ENCODE peak calls at places on chromosomes 6 and 20, in four cellular contexts. One of them, this sample, is unnamed.

GRCh38 chr20:58173930-58174707 is 54.3 kb downstream of the ANKRD60 start:
- DNase-seq in A549: no peak
- DNase-seq in K562: no peak
- DNase-seq in HepG2: no peak
- DNase-seq in this sample: no peak

GRCh38 chr6:123016431-123017110 is 20.5 kb downstream of the CLVS2 start:
- DNase-seq in HepG2: no peak
- DNase-seq in K562: no peak
- DNase-seq in A549: no peak
- DNase-seq in this sample: no peak

GRCh38 chr6:90835584-90836212 is 248.8 kb upstream of the MAP3K7 start:
- DNase-seq in K562: no peak
- DNase-seq in HepG2: no peak
- DNase-seq in A549: no peak
- DNase-seq in this sample: no peak

GRCh38 chr6:32108094-32108627 is 977 bp downstream of the TNXB start:
- DNase-seq in HepG2: no peak
- DNase-seq in K562: peak
- DNase-seq in A549: no peak
- DNase-seq in this sample: no peak

GRCh38 chr6:69392745-69393144 is 404.1 kb downstream of the LMBRD1 start:
- DNase-seq in HepG2: no peak
- DNase-seq in A549: no peak
- DNase-seq in K562: no peak
- DNase-seq in this sample: no peak

GRCh38 chr6:10400330-10400729 is 14.5 kb downstream of the TFAP2A start:
- DNase-seq in A549: no peak
- DNase-seq in HepG2: no peak
- DNase-seq in K562: no peak
- DNase-seq in this sample: no peak

GRCh38 chr20:45061244-45061643 is 39.7 kb downstream of the KCNS1 start:
- DNase-seq in A549: peak
- DNase-seq in HepG2: no peak
- DNase-seq in K562: no peak
- DNase-seq in this sample: no peak

GRCh38 chr6:170205534-170206316 is 85.2 kb downstream of the DLL1 start:
- DNase-seq in HepG2: no peak
- DNase-seq in A549: no peak
- DNase-seq in K562: no peak
- DNase-seq in this sample: no peak

GRCh38 chr20:1185316-1185741 is 548 bp upstream of the TMEM74B start:
- DNase-seq in A549: no peak
- DNase-seq in HepG2: no peak
- DNase-seq in K562: peak
- DNase-seq in this sample: peak

GRCh38 chr20:44961868-44962267 is 1.7 kb upstream of the TOMM34 start:
- DNase-seq in HepG2: peak
- DNase-seq in A549: no peak
- DNase-seq in K562: no peak
- DNase-seq in this sample: no peak

GRCh38 chr6:116955773-116956172 is 78.7 kb downstream of the RFX6 start:
- DNase-seq in K562: no peak
- DNase-seq in HepG2: no peak
- DNase-seq in A549: no peak
- DNase-seq in this sample: no peak

GRCh38 chr20:25863536-25864325 is 167.1 kb upstream of the ZNF337 start:
- DNase-seq in A549: no peak
- DNase-seq in HepG2: peak
- DNase-seq in K562: no peak
- DNase-seq in this sample: no peak

GRCh38 chr6:12012231-12012565 is at the start of gene HIVEP1:
- DNase-seq in HepG2: no peak
- DNase-seq in A549: no peak
- DNase-seq in K562: peak
- DNase-seq in this sample: peak

GRCh38 chr6:3194535-3195376 is 32.7 kb downstream of the TUBB2B start:
- DNase-seq in K562: no peak
- DNase-seq in A549: no peak
- DNase-seq in HepG2: no peak
- DNase-seq in this sample: no peak

GRCh38 chr6:166672624-166673165 is 45.6 kb upstream of the RPS6KA2 start:
- DNase-seq in HepG2: no peak
- DNase-seq in A549: no peak
- DNase-seq in K562: no peak
- DNase-seq in this sample: no peak

GRCh38 chr20:32359633-32360332 is 1.7 kb downstream of the ASXL1 start:
- DNase-seq in A549: no peak
- DNase-seq in K562: no peak
- DNase-seq in HepG2: no peak
- DNase-seq in this sample: no peak

GRCh38 chr20:20089939-20090338 is 37.6 kb downstream of the CFAP61 start:
- DNase-seq in K562: no peak
- DNase-seq in HepG2: no peak
- DNase-seq in A549: no peak
- DNase-seq in this sample: no peak

DNA sequence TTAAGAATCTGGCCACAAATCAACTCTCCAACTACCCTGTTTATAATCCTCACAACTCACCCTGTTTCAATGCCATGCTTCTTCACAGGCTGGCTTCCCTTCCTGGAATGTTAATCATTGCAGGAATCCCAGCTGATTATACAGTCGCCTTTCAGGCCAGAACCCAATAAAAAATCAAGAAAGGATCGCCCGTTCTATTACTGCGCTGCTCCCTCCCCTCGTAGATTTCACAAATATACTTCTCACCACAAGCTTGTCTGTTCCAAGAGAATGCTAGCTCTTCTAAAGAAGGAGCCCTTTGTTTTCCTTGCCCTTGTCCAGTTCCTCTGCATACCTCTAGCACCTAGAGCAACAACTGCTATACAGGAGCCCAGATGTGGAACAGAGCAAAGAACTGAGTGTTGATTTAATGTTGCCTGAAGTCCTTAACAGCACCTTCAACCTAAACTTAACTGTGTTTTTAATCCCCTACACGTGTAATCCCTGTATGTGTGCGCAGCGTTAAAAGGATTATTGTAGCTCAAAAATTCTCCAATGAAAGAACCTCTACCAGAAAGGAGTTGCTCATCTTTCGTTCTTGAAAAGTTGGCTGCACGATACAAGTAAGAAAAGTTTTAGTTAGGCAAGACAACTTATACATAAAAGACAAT is 988 bp downstream of the ECHDC1 start:
- DNase-seq in A549: peak
- DNase-seq in HepG2: peak
- DNase-seq in K562: no peak
- DNase-seq in this sample: no peak
- TF ChIP-seq NR3C1 in A549: no peak
- TF ChIP-seq NR3C1 in HepG2: no peak
- TF ChIP-seq NR3C1 in K562: no peak
- TF ChIP-seq NR3C1 in this sample: no peak

DNA sequence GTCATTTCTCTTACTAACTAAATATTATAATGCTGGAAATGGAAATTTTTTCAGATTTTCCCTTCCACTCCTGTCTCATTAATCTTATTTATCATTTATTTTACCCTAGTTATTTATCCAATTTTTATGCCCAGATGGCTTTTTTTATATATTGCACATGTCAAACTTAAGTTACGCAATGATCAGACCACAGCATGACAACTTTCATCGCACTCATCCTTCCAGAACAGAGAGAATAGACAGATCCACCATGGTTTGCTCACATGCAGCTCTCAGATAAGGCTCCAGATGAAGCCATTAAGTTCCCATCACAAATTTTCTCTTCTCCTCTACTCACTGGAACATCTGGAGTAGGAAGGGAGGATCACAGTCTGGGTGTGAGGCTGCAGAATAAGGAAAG is 48.7 kb downstream of the MAP7 start:
- DNase-seq in HepG2: no peak
- DNase-seq in K562: no peak
- DNase-seq in A549: no peak
- DNase-seq in this sample: no peak
- TF ChIP-seq NR3C1 in HepG2: no peak
- TF ChIP-seq NR3C1 in K562: no peak
- TF ChIP-seq NR3C1 in A549: no peak
- TF ChIP-seq NR3C1 in this sample: no peak

GRCh38 chr6:111087106-111087835 is at the start of gene SLC16A10:
- DNase-seq in K562: peak
- DNase-seq in A549: peak
- DNase-seq in HepG2: peak
- DNase-seq in this sample: peak

GRCh38 chr6:111086685-111087084 is 618 bp upstream of the SLC16A10 start:
- DNase-seq in HepG2: no peak
- DNase-seq in K562: no peak
- DNase-seq in A549: no peak
- DNase-seq in this sample: no peak

GRCh38 chr6:111090766-111091165 is 3.5 kb downstream of the SLC16A10 start:
- DNase-seq in K562: no peak
- DNase-seq in A549: no peak
- DNase-seq in HepG2: no peak
- DNase-seq in this sample: no peak

GRCh38 chr6:111088668-111089003 is 1.3 kb downstream of the SLC16A10 start:
- DNase-seq in HepG2: no peak
- DNase-seq in K562: no peak
- DNase-seq in A549: no peak
- DNase-seq in this sample: no peak

GRCh38 chr6:111087871-111088667 is 766 bp downstream of the SLC16A10 start:
- DNase-seq in K562: no peak
- DNase-seq in HepG2: peak
- DNase-seq in A549: no peak
- DNase-seq in this sample: peak
- TF ChIP-seq NR3C1 in K562: no peak
- TF ChIP-seq NR3C1 in HepG2: no peak
- TF ChIP-seq NR3C1 in A549: no peak
- TF ChIP-seq NR3C1 in this sample: no peak

GRCh38 chr20:23396961-23397620 is 24.2 kb downstream of the NAPB start:
- DNase-seq in HepG2: no peak
- DNase-seq in K562: no peak
- DNase-seq in A549: no peak
- DNase-seq in this sample: no peak
- TF ChIP-seq NR3C1 in HepG2: no peak
- TF ChIP-seq NR3C1 in K562: no peak
- TF ChIP-seq NR3C1 in A549: no peak
- TF ChIP-seq NR3C1 in this sample: no peak

DNA sequence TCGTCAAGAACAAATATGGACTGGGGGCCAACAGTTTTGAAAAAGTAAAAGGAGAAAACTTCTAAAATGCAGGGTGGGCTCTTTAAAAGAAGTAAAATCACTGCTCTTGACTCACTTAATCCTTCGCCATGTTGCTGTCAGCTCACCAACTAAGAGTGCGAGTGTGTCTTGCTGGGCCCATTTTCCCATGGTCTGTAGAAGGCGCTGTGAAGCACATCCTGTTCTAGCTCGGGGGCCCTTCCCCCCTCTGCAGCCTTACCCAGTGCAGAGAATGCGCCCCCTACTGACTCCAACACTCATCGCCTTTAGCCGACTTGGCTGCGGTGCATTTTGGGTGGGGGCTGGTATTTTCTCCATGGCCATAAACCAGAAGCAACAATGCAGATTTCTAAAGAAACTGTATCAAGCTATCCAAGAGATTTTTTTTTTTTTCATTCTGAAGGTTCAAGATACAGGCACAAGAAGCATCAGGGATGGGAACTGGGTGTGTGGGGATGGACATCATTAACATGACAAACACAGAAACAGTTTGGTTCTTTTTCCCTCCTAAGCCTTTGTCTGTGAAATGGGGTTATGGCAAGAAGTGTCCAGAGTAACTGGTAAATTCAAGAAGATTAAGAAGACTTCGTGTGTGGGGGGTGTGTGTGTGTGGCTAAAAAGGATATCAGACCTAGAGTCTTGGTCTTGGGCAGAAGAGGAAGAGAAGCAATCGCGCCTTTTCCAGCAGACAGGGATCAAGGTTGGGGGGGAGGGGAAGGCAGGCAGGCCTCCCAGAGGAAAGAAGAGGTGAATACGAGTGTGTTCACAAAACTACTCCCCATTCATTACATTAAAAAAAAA is 1.7 kb downstream of the ADNP start:
- DNase-seq in A549: peak
- DNase-seq in HepG2: peak
- DNase-seq in K562: peak
- DNase-seq in this sample: peak
- TF ChIP-seq NR3C1 in A549: no peak
- TF ChIP-seq NR3C1 in HepG2: no peak
- TF ChIP-seq NR3C1 in K562: no peak
- TF ChIP-seq NR3C1 in this sample: no peak

This sample was measured in WTC11.